ENCODE peak calls at places on chromosomes 4 and X, in four cellular contexts. C, U, H and B are unnamed samples.

GRCh38 chrX:97628807-97629596 is 745.3 kb downstream of the RPA4 start:
- DNase-seq in C (no peak), U (no peak), H (no peak), B (no peak)

GRCh38 chrX:72478351-72478750 is 94.3 kb downstream of the HDAC8 start:
- DNase-seq in C (no peak), U (no peak), H (no peak), B (no peak)

GRCh38 chrX:16586371-16587112 is 63.4 kb upstream of the S100G start:
- DNase-seq in C (no peak), U (no peak), H (no peak), B (no peak)

GRCh38 chrX:40015693-40016092 is 82.1 kb downstream of the BCOR start:
- DNase-seq in C (no peak), U (no peak), H (no peak), B (no peak)

GRCh38 chr4:125085-125820 is 952 bp downstream of the ZNF718 start:
- DNase-seq in C (peak; percentile 32), U (no peak), H (peak; percentile 67), B (no peak)

GRCh38 chr4:83109480-83110221 is 4.9 kb downstream of the PLAC8 start:
- DNase-seq in C (no peak), U (no peak), H (peak; percentile 45), B (peak; percentile 37)

GRCh38 chr4:163372035-163372434 is 28.3 kb downstream of the NPY5R start:
- DNase-seq in C (no peak), U (no peak), H (no peak), B (no peak)

GRCh38 chr4:37908488-37909343 is 17.8 kb downstream of the TBC1D1 start:
- DNase-seq in C (no peak), U (no peak), H (peak; percentile 8), B (no peak)

GRCh38 chr4:19348746-19349145 is 903.0 kb upstream of the SLIT2 start:
- DNase-seq in C (no peak), U (no peak), H (no peak), B (no peak)

GRCh38 chr4:168979338-168979737 is 30.7 kb downstream of the CBR4 start:
- DNase-seq in C (no peak), U (no peak), H (no peak), B (no peak)

GRCh38 chr4:147571021-147571770 is 46.0 kb upstream of the TMEM184C start:
- DNase-seq in C (no peak), U (no peak), H (no peak), B (no peak)

GRCh38 chr4:33080262-33080661 is 2360.1 kb downstream of the PCDH7 start:
- DNase-seq in C (no peak), U (no peak), H (no peak), B (no peak)

GRCh38 chr4:6847134-6847533 is 62.5 kb upstream of the TBC1D14 start:
- DNase-seq in C (no peak), U (no peak), H (no peak), B (no peak)

GRCh38 chrX:12441376-12442128 is 303.3 kb downstream of the FRMPD4 start:
- DNase-seq in C (no peak), U (no peak), H (no peak), B (no peak)

GRCh38 chr4:148868207-148868606 is 426.0 kb upstream of the NR3C2 start:
- DNase-seq in C (no peak), U (no peak), H (no peak), B (no peak)

GRCh38 chrX:38803286-38803608 is 2.0 kb downstream of the MID1IP1 start:
- DNase-seq in C (no peak), U (no peak), H (no peak), B (no peak)

GRCh38 chr4:79578613-79579012 is 170.6 kb upstream of the GK2 start:
- DNase-seq in C (no peak), U (no peak), H (peak; percentile 90), B (no peak)

GRCh38 chr4:113675731-113676707 is 85.5 kb downstream of the CAMK2D start:
- DNase-seq in C (no peak), U (no peak), H (no peak), B (no peak)

GRCh38 chr4:116357758-116358157 is 727.6 kb downstream of the TRAM1L1 start:
- DNase-seq in C (no peak), U (no peak), H (peak; percentile 51), B (no peak)

GRCh38 chr4:40629401-40630334 is at the start of gene RBM47:
- DNase-seq in C (no peak), U (no peak), H (peak; percentile 58), B (peak; percentile 33)

GRCh38 chrX:15718283-15718970 is 19.6 kb upstream of the CA5B start:
- DNase-seq in C (no peak), U (no peak), H (no peak), B (no peak)

GRCh38 chr4:23233596-23233995 is 540.9 kb downstream of the GBA3 start:
- DNase-seq in C (no peak), U (no peak), H (no peak), B (no peak)

GRCh38 chr4:41460641-41461040 is 77.3 kb upstream of the LIMCH1 start:
- DNase-seq in C (no peak), U (no peak), H (no peak), B (no peak)

GRCh38 chrX:101219116-101219839 is at the start of gene DRP2:
- DNase-seq in C (no peak), U (no peak), H (no peak), B (no peak)

GRCh38 chr4:75831856-75832405 is 70.3 kb downstream of the PPEF2 start:
- DNase-seq in C (no peak), U (no peak), H (peak; percentile 83), B (no peak)

GRCh38 chrX:10176121-10177003 is 19.6 kb downstream of the CLCN4 start:
- DNase-seq in C (no peak), U (no peak), H (peak; percentile 8), B (no peak)
- TF ChIP-seq SPI1 in C (no peak), U (peak; percentile 7), H (peak; percentile 69), B (peak; percentile 47)

GRCh38 chr4:47143261-47143660 is 111.9 kb downstream of the GABRB1 start:
- DNase-seq in C (no peak), U (no peak), H (no peak), B (no peak)

DNA sequence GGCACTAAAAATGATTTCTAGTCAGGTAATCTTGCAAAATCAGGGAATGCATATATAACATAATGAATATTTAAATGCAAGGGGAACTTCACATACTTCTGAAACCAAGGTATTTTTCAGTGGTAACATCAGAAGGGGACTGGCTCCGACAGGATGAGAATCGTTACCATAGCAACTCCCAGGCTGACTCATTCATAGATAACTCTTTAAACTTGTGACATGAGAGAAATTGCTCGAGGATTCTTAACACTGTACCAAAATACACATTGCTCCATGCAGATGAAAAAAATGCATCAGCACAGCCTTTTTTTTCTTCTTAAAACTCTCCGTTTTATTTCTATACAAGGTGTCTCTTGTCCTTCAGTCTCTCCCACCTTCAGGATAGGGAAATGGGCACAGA is 114.3 kb downstream of the GABRB1 start:
- DNase-seq in C (no peak), U (peak; percentile 41), H (no peak), B (peak; percentile 2)
- TF ChIP-seq SPI1 in C (no peak), U (no peak), H (no peak), B (no peak)

DNA sequence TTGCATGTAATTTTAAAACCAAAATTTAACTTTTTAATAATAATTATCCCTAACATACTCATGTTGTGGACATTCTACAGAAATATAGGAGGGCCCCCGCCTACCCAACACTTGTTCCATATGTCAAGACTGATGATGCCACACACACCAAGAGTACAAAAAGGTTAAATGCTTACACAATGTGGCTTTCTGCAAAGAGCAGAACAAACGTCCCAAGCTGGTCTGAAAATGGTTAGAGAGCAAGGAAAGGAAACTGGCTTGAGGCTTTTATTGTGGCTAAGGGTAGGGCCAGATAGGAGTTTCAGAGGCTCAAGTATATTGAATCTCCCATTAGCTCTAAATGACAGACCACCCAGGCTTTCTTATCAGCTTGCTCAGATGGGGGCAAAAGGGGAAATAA is 134.2 kb upstream of the C1QTNF7 start:
- DNase-seq in C (no peak), U (no peak), H (no peak), B (no peak)
- TF ChIP-seq SPI1 in C (no peak), U (no peak), H (no peak), B (no peak)

GRCh38 chr4:94127707-94128328 is 79.8 kb upstream of the SMARCAD1 start:
- DNase-seq in C (peak; percentile 42), U (no peak), H (no peak), B (no peak)
- TF ChIP-seq SPI1 in C (no peak), U (no peak), H (no peak), B (no peak)

GRCh38 chr4:55251896-55252295 is 94.1 kb upstream of the SRD5A3 start:
- DNase-seq in C (no peak), U (no peak), H (no peak), B (no peak)

GRCh38 chr4:55249476-55249875 is 96.6 kb upstream of the SRD5A3 start:
- DNase-seq in C (no peak), U (no peak), H (no peak), B (no peak)

GRCh38 chr4:55251352-55251751 is 94.7 kb upstream of the SRD5A3 start:
- DNase-seq in C (no peak), U (no peak), H (no peak), B (no peak)

GRCh38 chr4:55248756-55249155 is 97.3 kb upstream of the SRD5A3 start:
- DNase-seq in C (no peak), U (no peak), H (no peak), B (no peak)

DNA sequence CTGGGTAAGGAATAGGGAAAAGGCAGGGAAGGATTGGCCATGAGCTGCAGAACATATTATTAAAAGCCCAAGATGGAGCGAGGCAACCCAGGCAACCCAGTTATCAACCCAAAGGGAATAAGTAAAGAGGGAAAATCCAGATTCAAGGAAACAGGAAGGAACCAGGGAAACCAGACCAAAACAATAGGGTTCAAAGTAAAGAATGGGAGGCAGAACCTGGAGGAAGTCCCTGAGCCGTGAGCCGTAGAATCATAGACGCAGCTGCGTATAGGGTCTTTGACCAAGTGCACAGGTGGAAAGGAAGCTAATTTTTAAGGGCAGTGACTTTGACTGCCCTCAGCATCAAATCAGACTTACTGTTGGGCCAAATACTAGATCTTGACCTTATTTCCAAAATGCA is 98.5 kb upstream of the SRD5A3 start:
- DNase-seq in C (no peak), U (no peak), H (no peak), B (no peak)
- TF ChIP-seq SPI1 in C (no peak), U (no peak), H (no peak), B (no peak)

GRCh38 chr4:39320381-39321115 is 45.6 kb downstream of the RFC1 start:
- DNase-seq in C (no peak), U (no peak), H (no peak), B (no peak)
- TF ChIP-seq SPI1 in C (no peak), U (no peak), H (no peak), B (no peak)

GRCh38 chr4:150867148-150867547 is 147.9 kb downstream of the LRBA start:
- DNase-seq in C (peak; percentile 54), U (peak; percentile 41), H (peak; percentile 66), B (peak; percentile 6)
- TF ChIP-seq SPI1 in C (no peak), U (no peak), H (no peak), B (no peak)

GRCh38 chrX:115373308-115373707 is 83.8 kb downstream of the LUZP4 start:
- DNase-seq in C (no peak), U (no peak), H (no peak), B (no peak)
- TF ChIP-seq SPI1 in C (no peak), U (no peak), H (no peak), B (no peak)